ENCODE peak calls at places on chromosomes 2 and 18, in ten cellular contexts. A is left lung, C is WERI-Rb-1, L is cardiac fibroblast, T is uterus, B is Panc1, Q is GM10248, Y is GM13977, F is cardiac muscle cell, M is right atrium auricular region. H is an unnamed sample.

GRCh38 chr2:230473378-230473777 is 57.4 kb downstream of the SP100 start:
- DNase-seq in A (no peak), C (no peak), L (peak), T (no peak), B (no peak), Q (no peak), Y (no peak), F (no peak), M (no peak), H (peak)

GRCh38 chr2:120914839-120915521 is 179.3 kb downstream of the GLI2 start:
- DNase-seq in A (peak), C (no peak), L (peak), T (peak), B (no peak), Q (no peak), Y (no peak), F (peak), M (peak), H (no peak)

GRCh38 chr2:366706-367105 is 78.8 kb upstream of the ALKAL2 start:
- DNase-seq in A (no peak), C (no peak), L (no peak), T (no peak), B (no peak), Q (no peak), Y (no peak), F (no peak), M (no peak), H (no peak)

GRCh38 chr2:151762694-151763093 is 28.4 kb upstream of the NEB start:
- DNase-seq in A (no peak), C (peak), L (no peak), T (no peak), B (no peak), Q (no peak), Y (no peak), F (no peak), M (no peak), H (no peak)

GRCh38 chr18:35289293-35290069 is 548 bp downstream of the ZSCAN30 start:
- DNase-seq in A (no peak), C (no peak), L (peak), T (no peak), B (no peak), Q (peak), Y (peak), F (peak), M (no peak), H (peak)

GRCh38 chr2:148023861-148024260 is 3.0 kb downstream of the MBD5 start:
- DNase-seq in A (no peak), C (no peak), L (no peak), T (no peak), B (no peak), Q (no peak), Y (peak), F (no peak), M (no peak), H (peak)

GRCh38 chr2:119760237-119760807 is 600 bp downstream of the PTPN4 start:
- DNase-seq in A (no peak), C (no peak), L (no peak), T (no peak), B (no peak), Q (no peak), Y (no peak), F (no peak), M (no peak), H (peak)

GRCh38 chr2:54983345-54984235 is 66.7 kb downstream of the RTN4 start:
- DNase-seq in A (no peak), C (no peak), L (peak), T (no peak), B (peak), Q (no peak), Y (no peak), F (peak), M (no peak), H (no peak)

GRCh38 chr2:240557101-240557751 is 562 bp downstream of the ANKMY1 start:
- DNase-seq in A (peak), C (no peak), L (no peak), T (peak), B (no peak), Q (no peak), Y (no peak), F (no peak), M (peak), H (peak)

GRCh38 chr2:171958475-171958874 is 36.2 kb downstream of the HAT1 start:
- DNase-seq in A (no peak), C (no peak), L (peak), T (no peak), B (no peak), Q (no peak), Y (no peak), F (peak), M (no peak), H (no peak)

GRCh38 chr2:239363946-239364637 is 36.7 kb downstream of the HDAC4 start:
- DNase-seq in A (no peak), C (no peak), L (no peak), T (no peak), B (no peak), Q (no peak), Y (no peak), F (no peak), M (no peak), H (peak)

GRCh38 chr18:44342167-44342566 is 338.5 kb upstream of the SETBP1 start:
- DNase-seq in A (no peak), C (no peak), L (no peak), T (no peak), B (no peak), Q (no peak), Y (no peak), F (no peak), M (no peak), H (no peak)

GRCh38 chr2:106995560-106995959 is 109.6 kb upstream of the ST6GAL2 start:
- DNase-seq in A (no peak), C (no peak), L (peak), T (no peak), B (no peak), Q (no peak), Y (no peak), F (peak), M (no peak), H (no peak)

GRCh38 chr2:209463226-209463625 is 39.4 kb downstream of the MAP2 start:
- DNase-seq in A (no peak), C (no peak), L (peak), T (no peak), B (no peak), Q (no peak), Y (peak), F (peak), M (no peak), H (no peak)

GRCh38 chr2:221527759-221528444 is 44.2 kb downstream of the EPHA4 start:
- DNase-seq in A (no peak), C (no peak), L (no peak), T (no peak), B (no peak), Q (no peak), Y (no peak), F (peak), M (no peak), H (no peak)

GRCh38 chr18:68738572-68738971 is 23.7 kb upstream of the TMX3 start:
- DNase-seq in A (no peak), C (no peak), L (no peak), T (no peak), B (no peak), Q (no peak), Y (no peak), F (no peak), M (no peak), H (no peak)

GRCh38 chr18:68735498-68736343 is 20.8 kb upstream of the TMX3 start:
- DNase-seq in A (no peak), C (no peak), L (peak), T (no peak), B (peak), Q (peak), Y (peak), F (peak), M (no peak), H (peak)

GRCh38 chr18:68728301-68728700 is 13.4 kb upstream of the TMX3 start:
- DNase-seq in A (no peak), C (no peak), L (no peak), T (no peak), B (no peak), Q (no peak), Y (no peak), F (no peak), M (no peak), H (no peak)

GRCh38 chr18:68734311-68734710 is 19.4 kb upstream of the TMX3 start:
- DNase-seq in A (no peak), C (no peak), L (peak), T (no peak), B (no peak), Q (no peak), Y (no peak), F (peak), M (no peak), H (no peak)

GRCh38 chr18:68733693-68734092 is 18.8 kb upstream of the TMX3 start:
- DNase-seq in A (no peak), C (no peak), L (peak), T (no peak), B (no peak), Q (no peak), Y (no peak), F (no peak), M (no peak), H (no peak)
- TF ChIP-seq CTCF in A (no peak), C (no peak), L (no peak), T (no peak), B (no peak), Q (no peak), Y (no peak), F (no peak), M (no peak), H (no peak)

GRCh38 chr2:158996378-158996993 is 28.0 kb downstream of the TANC1 start:
- DNase-seq in A (no peak), C (no peak), L (no peak), T (no peak), B (no peak), Q (no peak), Y (no peak), F (no peak), M (no peak), H (no peak)
- TF ChIP-seq CTCF in A (peak), C (no peak), L (no peak), T (no peak), B (no peak), Q (no peak), Y (no peak), F (peak), M (peak), H (peak)

DNA sequence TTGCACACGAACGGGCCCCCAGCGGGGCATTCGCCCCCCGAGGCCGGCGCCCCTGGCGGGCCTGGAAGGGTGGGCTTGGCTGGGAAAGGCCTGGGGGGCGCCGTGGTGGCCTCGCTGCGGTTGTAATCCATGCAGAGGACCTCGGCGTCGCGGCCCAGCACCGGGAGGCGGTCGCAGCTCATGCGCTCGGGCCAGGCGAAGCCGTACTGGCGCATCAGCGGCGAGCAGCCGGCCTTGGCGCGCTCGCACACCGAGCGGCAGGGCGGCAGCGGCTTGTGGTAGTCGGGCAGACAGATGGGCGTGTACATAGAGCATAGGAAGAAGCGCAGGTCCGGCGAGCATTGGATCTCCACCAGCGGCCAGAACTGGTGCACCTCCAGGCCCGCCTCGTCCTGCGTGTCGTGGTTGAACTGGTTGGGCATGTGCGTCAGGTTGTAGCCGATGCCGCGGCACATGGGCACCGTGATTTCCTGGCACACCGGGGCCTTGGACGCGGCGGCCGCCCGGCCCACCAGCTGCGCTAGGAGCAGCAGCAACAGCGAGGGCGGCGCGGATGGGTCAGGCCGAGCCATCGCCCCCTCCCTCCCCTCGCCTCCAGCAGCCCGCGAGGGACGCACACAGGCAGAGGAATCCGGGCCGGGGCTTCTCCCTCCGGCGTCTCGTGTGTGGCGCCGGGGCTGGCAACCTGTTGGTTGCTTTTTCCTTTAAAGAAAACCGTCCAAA is 1.4 kb downstream of the FZD5 start:
- DNase-seq in A (peak), C (peak), L (peak), T (peak), B (no peak), Q (peak), Y (peak), F (peak), M (no peak), H (peak)
- TF ChIP-seq CTCF in A (no peak), C (no peak), L (no peak), T (no peak), B (peak), Q (no peak), Y (no peak), F (no peak), M (no peak), H (no peak)

DNA sequence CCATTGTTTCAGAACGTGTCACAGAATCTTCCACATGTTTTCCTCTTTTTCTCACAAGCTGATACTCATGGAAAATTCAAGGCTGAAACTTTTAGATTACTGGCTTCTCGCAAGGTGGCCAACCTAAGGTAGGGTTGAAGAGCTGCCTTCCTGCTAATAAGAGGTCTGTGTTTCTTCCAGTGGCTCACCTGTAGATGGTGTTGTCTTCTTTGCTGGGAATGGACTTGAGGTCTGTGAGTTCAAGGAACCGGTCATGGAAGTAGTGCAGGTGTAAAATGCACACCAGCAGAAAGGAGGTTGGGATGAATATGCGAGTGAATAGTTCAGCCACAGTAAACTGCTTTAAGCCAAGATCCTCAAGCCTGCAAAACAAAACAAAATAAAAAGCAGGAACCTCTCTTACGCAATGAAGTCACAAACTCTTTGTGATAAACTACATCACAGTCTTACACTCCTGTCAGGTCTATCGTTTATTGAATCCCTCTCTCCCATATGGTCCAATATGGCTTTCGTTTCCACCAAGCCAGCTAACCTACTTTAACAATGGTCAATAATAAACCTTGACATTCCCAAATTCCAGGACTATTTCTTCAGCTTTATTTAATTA is 258.9 kb downstream of the NAPG start:
- DNase-seq in A (no peak), C (no peak), L (no peak), T (no peak), B (no peak), Q (no peak), Y (no peak), F (no peak), M (no peak), H (no peak)
- TF ChIP-seq CTCF in A (no peak), C (no peak), L (no peak), T (no peak), B (no peak), Q (no peak), Y (no peak), F (no peak), M (no peak), H (no peak)

GRCh38 chr18:58580623-58581022 is 48.3 kb downstream of the ALPK2 start:
- DNase-seq in A (no peak), C (peak), L (peak), T (no peak), B (no peak), Q (no peak), Y (no peak), F (peak), M (no peak), H (no peak)
- TF ChIP-seq CTCF in A (no peak), C (peak), L (no peak), T (no peak), B (no peak), Q (no peak), Y (no peak), F (no peak), M (no peak), H (no peak)

GRCh38 chr18:25126751-25127150 is 225.2 kb downstream of the ZNF521 start:
- DNase-seq in A (no peak), C (no peak), L (no peak), T (no peak), B (no peak), Q (no peak), Y (no peak), F (no peak), M (no peak), H (no peak)

GRCh38 chr18:25123438-25124225 is 228.3 kb downstream of the ZNF521 start:
- DNase-seq in A (no peak), C (no peak), L (no peak), T (no peak), B (no peak), Q (no peak), Y (no peak), F (no peak), M (no peak), H (no peak)

GRCh38 chr18:25125670-25126069 is 226.3 kb downstream of the ZNF521 start:
- DNase-seq in A (no peak), C (no peak), L (no peak), T (no peak), B (no peak), Q (no peak), Y (no peak), F (peak), M (no peak), H (no peak)

GRCh38 chr18:25121442-25121841 is 230.5 kb downstream of the ZNF521 start:
- DNase-seq in A (no peak), C (no peak), L (no peak), T (no peak), B (no peak), Q (no peak), Y (no peak), F (no peak), M (no peak), H (no peak)
- TF ChIP-seq CTCF in A (no peak), C (no peak), L (no peak), T (no peak), B (no peak), Q (no peak), Y (peak), F (no peak), M (no peak), H (no peak)

DNA sequence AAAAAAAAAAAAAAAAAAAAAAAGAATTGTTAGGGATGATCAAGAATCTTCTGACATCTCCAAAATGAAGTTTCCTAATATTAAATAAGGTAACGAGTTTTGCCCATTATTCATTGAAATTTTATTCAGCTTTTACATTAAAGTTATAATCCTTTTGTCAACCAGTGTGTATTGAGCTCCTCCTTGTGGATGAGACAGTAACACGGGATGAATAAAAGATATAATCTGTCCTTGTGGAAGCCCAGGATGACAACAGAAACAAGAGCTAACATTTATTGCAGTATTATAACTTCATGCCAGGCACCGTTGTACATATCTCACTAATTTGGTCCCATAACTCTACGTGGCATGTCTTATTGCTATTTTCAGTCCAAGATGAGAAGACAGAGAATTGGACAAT is 33.4 kb upstream of the SERPINB7 start:
- DNase-seq in A (no peak), C (no peak), L (peak), T (no peak), B (no peak), Q (no peak), Y (no peak), F (peak), M (no peak), H (no peak)
- TF ChIP-seq CTCF in A (no peak), C (peak), L (peak), T (no peak), B (peak), Q (no peak), Y (peak), F (peak), M (no peak), H (no peak)

H was measured in activated CD8-positive, alpha-beta T cell treated with anti-CD3 and anti-CD28 coated beads for 36 hours.